ENCODE peak calls at places on chromosomes 5 and 9, in four cellular contexts. N is psoas muscle, E is tibial artery, U is Panc1. S is an unnamed sample. For H3K27me3, the result is how much of the 10 kb centered on the place peaks cover.

GRCh38 chr9:72856985-72857631 is 95.7 kb downstream of the ALDH1A1 start:
- DNase-seq in N (no peak), E (no peak), U (no peak), S (peak)

GRCh38 chr5:143921525-143922311 is 109.8 kb downstream of the HMHB1 start:
- DNase-seq in N (no peak), E (no peak), U (peak), S (peak)

GRCh38 chr5:135349886-135350285 is 49.1 kb downstream of the MACROH2A1 start:
- DNase-seq in N (no peak), E (no peak), U (no peak), S (no peak)

GRCh38 chr9:81671880-81672280 is 17.5 kb downstream of the TLE1 start:
- DNase-seq in N (peak), E (peak), U (no peak), S (no peak)

GRCh38 chr5:156534906-156535305 is 207.9 kb downstream of the SGCD start:
- DNase-seq in N (no peak), E (no peak), U (no peak), S (no peak)

GRCh38 chr9:75088646-75089368 is 493 bp downstream of the OSTF1 start:
- DNase-seq in N (peak), E (peak), U (no peak), S (peak)

GRCh38 chr9:121601234-121601633 is 50.2 kb upstream of the DAB2IP start:
- DNase-seq in N (no peak), E (no peak), U (no peak), S (no peak)

GRCh38 chr5:35129276-35129675 is 81.5 kb upstream of the AGXT2 start:
- DNase-seq in N (no peak), E (no peak), U (no peak), S (peak)

GRCh38 chr5:64923151-64923685 is 154.5 kb downstream of the CWC27 start:
- DNase-seq in N (no peak), E (no peak), U (no peak), S (peak)

DNA sequence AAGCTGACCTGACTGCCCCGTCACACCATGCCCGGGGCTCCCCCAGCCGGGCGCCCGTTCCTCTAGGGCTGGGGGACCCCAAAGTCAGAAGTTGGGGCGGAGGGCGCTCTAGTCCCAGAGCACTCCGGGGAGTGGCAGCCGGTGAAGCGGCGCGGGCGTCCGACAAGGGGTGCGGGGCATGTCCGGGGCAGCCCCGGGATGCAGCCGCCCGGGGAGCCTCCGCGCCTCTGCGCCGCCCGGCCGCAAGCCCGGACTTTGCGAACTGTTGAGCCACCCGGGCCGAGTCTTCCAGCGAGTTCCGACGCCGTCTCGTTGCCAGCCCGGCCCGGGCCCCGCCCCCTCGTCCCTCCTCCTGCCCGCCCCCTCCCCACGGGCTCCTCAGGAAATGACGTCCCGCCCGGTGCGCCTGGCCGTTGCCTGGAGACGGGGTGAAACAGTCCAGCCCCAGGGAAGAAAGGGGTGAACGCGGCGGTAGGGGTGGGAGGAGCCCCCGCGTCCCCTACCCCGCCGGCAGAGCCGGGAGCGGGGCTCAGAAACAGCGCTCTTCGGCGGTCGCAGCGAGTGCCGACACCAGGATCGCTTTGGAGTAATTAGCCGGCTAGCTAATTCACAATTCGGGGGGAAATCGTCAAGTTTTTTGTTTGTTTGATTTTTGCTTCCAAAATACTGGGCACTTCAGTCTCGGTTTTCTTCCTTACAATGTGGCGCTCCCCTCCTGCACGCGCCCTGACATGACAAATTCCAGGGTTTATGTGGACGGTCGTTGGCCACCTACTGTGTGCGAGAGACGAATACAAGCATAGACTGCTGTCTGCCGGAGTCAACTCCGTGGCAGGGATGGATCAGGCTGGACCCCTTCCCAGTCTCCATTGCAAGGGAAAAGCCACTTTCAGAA is at the start of gene WHRN:
- DNase-seq in N (peak), E (peak), U (no peak), S (peak)
- H3K27ac ChIP-seq in N (no peak), E (no peak), U (peak), S (peak)

GRCh38 chr5:38257236-38258036 is 923 bp upstream of the EGFLAM start:
- DNase-seq in N (peak), E (no peak), U (no peak), S (no peak)
- H3K27me3 ChIP-seq in N (under half), E (under half), U (under half), S (under half)

DNA sequence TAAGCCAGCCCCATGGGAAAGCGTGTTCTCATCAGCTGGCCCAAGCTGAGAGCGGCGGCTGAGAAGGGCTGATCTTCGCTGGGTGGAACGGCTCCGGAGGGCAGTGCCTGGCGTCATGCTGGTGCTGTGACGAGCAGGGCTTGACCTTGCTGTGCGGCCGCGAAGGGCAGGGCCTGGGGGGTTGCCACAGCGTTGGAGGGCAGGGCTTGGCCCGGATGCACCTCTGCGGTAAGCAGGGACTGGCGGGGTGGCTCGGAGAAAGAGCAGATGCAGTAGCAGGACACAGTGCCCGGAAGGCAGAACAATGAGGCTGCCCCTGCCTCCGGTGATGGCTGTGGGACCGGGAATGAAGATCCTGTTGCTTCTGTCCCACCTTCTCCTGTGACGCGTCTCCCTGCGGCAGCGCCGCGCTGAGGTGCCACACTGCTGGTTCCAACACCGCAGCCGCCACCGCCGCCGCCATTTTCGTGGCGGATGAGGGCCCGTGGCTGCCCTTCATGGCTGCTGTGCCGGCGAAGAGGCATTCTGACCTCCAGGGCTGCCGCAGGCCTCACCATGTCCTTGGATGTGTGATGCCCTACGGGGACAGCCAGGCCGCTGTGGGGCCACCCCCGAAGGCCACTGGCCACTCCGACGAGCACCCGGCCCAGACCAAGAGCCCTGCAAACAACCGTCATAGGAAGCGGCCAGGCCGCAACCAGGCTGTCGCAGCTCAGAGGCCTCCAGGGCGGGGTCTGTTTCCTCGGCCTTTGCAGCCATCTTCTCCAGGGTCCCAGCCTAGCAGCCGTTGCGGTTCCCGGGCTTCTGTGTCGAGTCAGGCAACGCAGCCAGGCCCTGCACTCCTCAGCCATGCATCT is 890.5 kb upstream of the CTNND2 start:
- DNase-seq in N (no peak), E (no peak), U (no peak), S (no peak)
- H3K4me3 ChIP-seq in N (no peak), E (no peak), U (no peak), S (no peak)

GRCh38 chr5:121867403-121867802 is 15.7 kb downstream of the FTMT start:
- DNase-seq in N (no peak), E (no peak), U (no peak), S (no peak)

GRCh38 chr5:121870489-121870888 is 18.8 kb downstream of the FTMT start:
- DNase-seq in N (no peak), E (no peak), U (peak), S (no peak)

GRCh38 chr5:121873409-121873808 is 21.7 kb downstream of the FTMT start:
- DNase-seq in N (no peak), E (no peak), U (no peak), S (no peak)

GRCh38 chr5:121872846-121873245 is 21.2 kb downstream of the FTMT start:
- DNase-seq in N (no peak), E (no peak), U (no peak), S (no peak)
- H3K27ac ChIP-seq in N (no peak), E (no peak), U (no peak), S (no peak)

GRCh38 chr5:21171038-21171437 is 1183.0 kb upstream of the CDH18 start:
- DNase-seq in N (no peak), E (no peak), U (no peak), S (no peak)
- H3K27me3 ChIP-seq in N (under half), E (under half), U (under half), S (under half)

GRCh38 chr9:134993996-134994720 is 76.4 kb upstream of the FCN1 start:
- DNase-seq in N (peak), E (peak), U (no peak), S (no peak)

GRCh38 chr9:134992755-134993124 is 75.0 kb upstream of the FCN1 start:
- DNase-seq in N (peak), E (peak), U (no peak), S (no peak)

GRCh38 chr9:134993416-134993815 is 75.7 kb upstream of the FCN1 start:
- DNase-seq in N (peak), E (peak), U (no peak), S (no peak)

GRCh38 chr9:134989206-134990065 is 71.7 kb upstream of the FCN1 start:
- DNase-seq in N (no peak), E (peak), U (no peak), S (no peak)

GRCh38 chr9:134991808-134992754 is 74.4 kb upstream of the FCN1 start:
- DNase-seq in N (no peak), E (peak), U (no peak), S (no peak)
- H3K4me3 ChIP-seq in N (no peak), E (no peak), U (no peak), S (no peak)

GRCh38 chr9:36319183-36319582 is 60.9 kb upstream of the GNE start:
- DNase-seq in N (no peak), E (no peak), U (no peak), S (no peak)
- H3K27ac ChIP-seq in N (no peak), E (peak), U (peak), S (no peak)

DNA sequence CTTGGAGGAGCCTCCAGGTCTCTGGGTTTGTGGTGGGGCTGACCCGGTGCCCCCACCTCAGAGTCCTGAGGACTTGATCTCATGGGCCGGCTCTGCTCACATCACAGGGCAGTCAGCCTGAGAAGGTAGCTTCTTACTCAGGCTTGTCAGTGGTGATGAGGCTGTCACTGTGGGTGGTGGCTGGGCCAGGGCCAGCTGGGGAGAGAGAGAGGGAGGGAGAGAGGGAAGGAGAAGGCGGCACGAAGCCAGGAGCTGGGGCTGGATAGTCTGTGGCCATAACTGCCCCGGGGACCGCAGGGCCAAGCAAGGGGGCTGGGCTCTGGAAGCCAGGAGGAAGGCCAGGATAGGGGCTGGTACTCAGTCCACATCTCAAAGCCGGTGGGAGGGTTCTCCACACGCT is 6.5 kb downstream of the NTNG2 start:
- DNase-seq in N (no peak), E (no peak), U (no peak), S (no peak)
- H3K27me3 ChIP-seq in N (under half), E (under half), U (under half), S (under half)

GRCh38 chr5:178116406-178116885 is 3.1 kb downstream of the N4BP3 start:
- DNase-seq in N (no peak), E (no peak), U (no peak), S (no peak)
- H3K4me3 ChIP-seq in N (peak), E (no peak), U (no peak), S (no peak)

DNA sequence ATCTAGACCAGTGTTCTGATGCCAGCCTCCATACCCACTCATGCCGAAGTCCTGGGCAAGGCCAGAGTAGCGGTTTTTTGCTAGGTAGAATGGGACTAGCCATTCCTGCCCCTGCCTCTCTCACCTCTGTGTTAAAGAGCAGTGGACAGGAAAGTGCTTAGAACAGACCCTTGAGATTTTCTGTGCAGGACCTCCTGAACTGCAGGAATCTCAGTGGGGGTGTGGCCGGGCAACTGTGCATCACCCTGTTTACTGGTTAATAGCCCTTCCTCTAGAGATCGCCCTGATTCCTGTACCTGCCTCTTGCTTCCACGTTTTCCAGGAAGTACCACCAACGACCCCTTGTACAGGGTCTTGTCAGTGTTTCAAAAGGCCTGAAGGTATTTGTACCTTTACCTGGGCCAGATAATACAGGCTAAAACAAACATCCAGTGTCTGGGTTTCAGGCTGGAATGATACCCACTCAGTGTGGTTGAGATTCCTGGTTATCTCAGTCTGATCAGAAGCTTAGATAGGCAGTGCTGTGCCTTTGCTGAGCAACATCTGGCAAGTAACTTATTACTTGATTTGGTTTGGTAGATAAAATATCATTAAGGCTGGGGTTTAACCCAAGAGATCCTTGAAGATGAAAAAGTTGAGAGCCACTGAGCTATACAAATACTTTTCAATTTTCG is 65.9 kb downstream of the RGS3 start:
- DNase-seq in N (no peak), E (no peak), U (no peak), S (no peak)
- H3K27ac ChIP-seq in N (no peak), E (no peak), U (no peak), S (no peak)

S was measured in brain microvascular endothelial cell.